ENCODE peak calls at places on chromosomes 4 and X, in nine cellular contexts. One of them, this sample, is unnamed.

GRCh38 chr4:62208921-62209320 is 1008.8 kb downstream of the ADGRL3 start:
- DNase-seq in Kasumi-1: no peak
- DNase-seq in stimulated activated CD8-positive, alpha-beta memory T cell treated with anti-CD3 and anti-CD28 coated beads, Interleukin-7, amount 100 ng/mL, for 1 hour: no peak
- DNase-seq in glomerular endothelial cell: no peak
- DNase-seq in stromal cell of bone marrow: no peak
- DNase-seq in kidney tubule cell: no peak
- DNase-seq in T-helper 1 cell: no peak
- DNase-seq in stimulated activated CD4-positive, alpha-beta T cell treated with anti-CD3 and anti-CD28 coated beads, Interleukin-1b, Interleukin-23, amount 100 ng/mL, for 1 hour: no peak
- DNase-seq in kidney: no peak
- DNase-seq in this sample: no peak

GRCh38 chr4:7650606-7651400 is 216.1 kb upstream of the PSAPL1 start:
- DNase-seq in Kasumi-1: peak
- DNase-seq in stimulated activated CD8-positive, alpha-beta memory T cell treated with anti-CD3 and anti-CD28 coated beads, Interleukin-7, amount 100 ng/mL, for 1 hour: no peak
- DNase-seq in glomerular endothelial cell: no peak
- DNase-seq in stromal cell of bone marrow: peak
- DNase-seq in kidney tubule cell: no peak
- DNase-seq in T-helper 1 cell: no peak
- DNase-seq in stimulated activated CD4-positive, alpha-beta T cell treated with anti-CD3 and anti-CD28 coated beads, Interleukin-1b, Interleukin-23, amount 100 ng/mL, for 1 hour: no peak
- DNase-seq in kidney: peak
- DNase-seq in this sample: no peak

GRCh38 chrX:79082886-79083285 is 61.6 kb upstream of the GPR174 start:
- DNase-seq in Kasumi-1: no peak
- DNase-seq in stimulated activated CD8-positive, alpha-beta memory T cell treated with anti-CD3 and anti-CD28 coated beads, Interleukin-7, amount 100 ng/mL, for 1 hour: no peak
- DNase-seq in glomerular endothelial cell: no peak
- DNase-seq in stromal cell of bone marrow: no peak
- DNase-seq in kidney tubule cell: no peak
- DNase-seq in T-helper 1 cell: no peak
- DNase-seq in stimulated activated CD4-positive, alpha-beta T cell treated with anti-CD3 and anti-CD28 coated beads, Interleukin-1b, Interleukin-23, amount 100 ng/mL, for 1 hour: no peak
- DNase-seq in kidney: no peak
- DNase-seq in this sample: no peak

GRCh38 chr4:75769044-75769443 is 44.7 kb downstream of the USO1 start:
- DNase-seq in Kasumi-1: no peak
- DNase-seq in stimulated activated CD8-positive, alpha-beta memory T cell treated with anti-CD3 and anti-CD28 coated beads, Interleukin-7, amount 100 ng/mL, for 1 hour: no peak
- DNase-seq in glomerular endothelial cell: no peak
- DNase-seq in stromal cell of bone marrow: peak
- DNase-seq in kidney tubule cell: peak
- DNase-seq in T-helper 1 cell: no peak
- DNase-seq in stimulated activated CD4-positive, alpha-beta T cell treated with anti-CD3 and anti-CD28 coated beads, Interleukin-1b, Interleukin-23, amount 100 ng/mL, for 1 hour: no peak
- DNase-seq in kidney: no peak
- DNase-seq in this sample: no peak

GRCh38 chr4:24411299-24411698 is 173.1 kb downstream of the DHX15 start:
- DNase-seq in Kasumi-1: no peak
- DNase-seq in stimulated activated CD8-positive, alpha-beta memory T cell treated with anti-CD3 and anti-CD28 coated beads, Interleukin-7, amount 100 ng/mL, for 1 hour: no peak
- DNase-seq in glomerular endothelial cell: no peak
- DNase-seq in stromal cell of bone marrow: no peak
- DNase-seq in kidney tubule cell: no peak
- DNase-seq in T-helper 1 cell: no peak
- DNase-seq in stimulated activated CD4-positive, alpha-beta T cell treated with anti-CD3 and anti-CD28 coated beads, Interleukin-1b, Interleukin-23, amount 100 ng/mL, for 1 hour: no peak
- DNase-seq in kidney: no peak
- DNase-seq in this sample: no peak

GRCh38 chr4:8818063-8818881 is 53.4 kb downstream of the HMX1 start:
- DNase-seq in Kasumi-1: no peak
- DNase-seq in stimulated activated CD8-positive, alpha-beta memory T cell treated with anti-CD3 and anti-CD28 coated beads, Interleukin-7, amount 100 ng/mL, for 1 hour: no peak
- DNase-seq in glomerular endothelial cell: no peak
- DNase-seq in stromal cell of bone marrow: no peak
- DNase-seq in kidney tubule cell: no peak
- DNase-seq in T-helper 1 cell: no peak
- DNase-seq in stimulated activated CD4-positive, alpha-beta T cell treated with anti-CD3 and anti-CD28 coated beads, Interleukin-1b, Interleukin-23, amount 100 ng/mL, for 1 hour: no peak
- DNase-seq in kidney: peak
- DNase-seq in this sample: no peak

GRCh38 chrX:116239944-116240391 is 69.4 kb downstream of the AGTR2 start:
- DNase-seq in Kasumi-1: no peak
- DNase-seq in stimulated activated CD8-positive, alpha-beta memory T cell treated with anti-CD3 and anti-CD28 coated beads, Interleukin-7, amount 100 ng/mL, for 1 hour: no peak
- DNase-seq in glomerular endothelial cell: no peak
- DNase-seq in stromal cell of bone marrow: peak
- DNase-seq in kidney tubule cell: peak
- DNase-seq in T-helper 1 cell: no peak
- DNase-seq in stimulated activated CD4-positive, alpha-beta T cell treated with anti-CD3 and anti-CD28 coated beads, Interleukin-1b, Interleukin-23, amount 100 ng/mL, for 1 hour: no peak
- DNase-seq in kidney: no peak
- DNase-seq in this sample: peak

GRCh38 chr4:89598602-89599001 is 238.4 kb downstream of the SNCA start:
- DNase-seq in Kasumi-1: peak
- DNase-seq in stimulated activated CD8-positive, alpha-beta memory T cell treated with anti-CD3 and anti-CD28 coated beads, Interleukin-7, amount 100 ng/mL, for 1 hour: no peak
- DNase-seq in glomerular endothelial cell: no peak
- DNase-seq in stromal cell of bone marrow: peak
- DNase-seq in kidney tubule cell: peak
- DNase-seq in T-helper 1 cell: no peak
- DNase-seq in stimulated activated CD4-positive, alpha-beta T cell treated with anti-CD3 and anti-CD28 coated beads, Interleukin-1b, Interleukin-23, amount 100 ng/mL, for 1 hour: no peak
- DNase-seq in kidney: no peak
- DNase-seq in this sample: peak

GRCh38 chr4:65316534-65316933 is 353.8 kb downstream of the EPHA5 start:
- DNase-seq in Kasumi-1: no peak
- DNase-seq in stimulated activated CD8-positive, alpha-beta memory T cell treated with anti-CD3 and anti-CD28 coated beads, Interleukin-7, amount 100 ng/mL, for 1 hour: no peak
- DNase-seq in glomerular endothelial cell: no peak
- DNase-seq in stromal cell of bone marrow: no peak
- DNase-seq in kidney tubule cell: no peak
- DNase-seq in T-helper 1 cell: no peak
- DNase-seq in stimulated activated CD4-positive, alpha-beta T cell treated with anti-CD3 and anti-CD28 coated beads, Interleukin-1b, Interleukin-23, amount 100 ng/mL, for 1 hour: no peak
- DNase-seq in kidney: no peak
- DNase-seq in this sample: no peak

GRCh38 chr4:24514808-24515207 is 69.5 kb downstream of the DHX15 start:
- DNase-seq in Kasumi-1: no peak
- DNase-seq in stimulated activated CD8-positive, alpha-beta memory T cell treated with anti-CD3 and anti-CD28 coated beads, Interleukin-7, amount 100 ng/mL, for 1 hour: no peak
- DNase-seq in glomerular endothelial cell: no peak
- DNase-seq in stromal cell of bone marrow: no peak
- DNase-seq in kidney tubule cell: no peak
- DNase-seq in T-helper 1 cell: no peak
- DNase-seq in stimulated activated CD4-positive, alpha-beta T cell treated with anti-CD3 and anti-CD28 coated beads, Interleukin-1b, Interleukin-23, amount 100 ng/mL, for 1 hour: no peak
- DNase-seq in kidney: no peak
- DNase-seq in this sample: no peak

GRCh38 chrX:40468033-40468979 is 112.5 kb upstream of the ATP6AP2 start:
- DNase-seq in Kasumi-1: peak
- DNase-seq in stimulated activated CD8-positive, alpha-beta memory T cell treated with anti-CD3 and anti-CD28 coated beads, Interleukin-7, amount 100 ng/mL, for 1 hour: no peak
- DNase-seq in glomerular endothelial cell: no peak
- DNase-seq in stromal cell of bone marrow: peak
- DNase-seq in kidney tubule cell: peak
- DNase-seq in T-helper 1 cell: no peak
- DNase-seq in stimulated activated CD4-positive, alpha-beta T cell treated with anti-CD3 and anti-CD28 coated beads, Interleukin-1b, Interleukin-23, amount 100 ng/mL, for 1 hour: no peak
- DNase-seq in kidney: no peak
- DNase-seq in this sample: peak

GRCh38 chr4:137124278-137124932 is 407.9 kb downstream of the PCDH18 start:
- DNase-seq in Kasumi-1: peak
- DNase-seq in stimulated activated CD8-positive, alpha-beta memory T cell treated with anti-CD3 and anti-CD28 coated beads, Interleukin-7, amount 100 ng/mL, for 1 hour: no peak
- DNase-seq in glomerular endothelial cell: peak
- DNase-seq in stromal cell of bone marrow: peak
- DNase-seq in kidney tubule cell: peak
- DNase-seq in T-helper 1 cell: no peak
- DNase-seq in stimulated activated CD4-positive, alpha-beta T cell treated with anti-CD3 and anti-CD28 coated beads, Interleukin-1b, Interleukin-23, amount 100 ng/mL, for 1 hour: no peak
- DNase-seq in kidney: no peak
- DNase-seq in this sample: peak

This sample was measured in ACHN.